ENCODE peak calls at places on chromosomes 3 and 15, in nine cellular contexts. O is progenitor cell of endocrine pancreas; Y is nephron progenitor cell; K is stomach; T is activated T-helper 9 cell treated with anti-CD3 and anti-CD28 coated beads, Interleukin-2, amount 50 U/mL, for 16 hours; M is GM12865; C is HS-5; Q is neural crest cell; I is NAMALWA. J is an unnamed sample.

GRCh38 chr3:51503007-51503406 is 3.2 kb upstream of the DCAF1 start:
- DNase-seq in T (no peak), O (no peak), M (no peak), Q (no peak), Y (no peak), C (no peak), K (no peak), I (no peak), J (no peak)

GRCh38 chr15:40988157-40988556 is 34.9 kb downstream of the CHAC1 start:
- DNase-seq in K (no peak), C (no peak), Y (no peak), O (no peak), I (no peak), M (no peak), Q (no peak), T (no peak), J (no peak)

GRCh38 chr3:32082727-32083126 is 23.7 kb upstream of the GPD1L start:
- DNase-seq in T (no peak), Q (no peak), M (no peak), Y (no peak), I (no peak), K (no peak), C (no peak), O (no peak), J (no peak)

GRCh38 chr3:29143151-29143550 is 137.7 kb upstream of the RBMS3 start:
- DNase-seq in T (no peak), Q (no peak), I (no peak), C (no peak), K (no peak), O (no peak), Y (no peak), M (no peak), J (no peak)

GRCh38 chr3:98892263-98892662 is 9.2 kb downstream of the DCBLD2 start:
- DNase-seq in K (no peak), M (no peak), Y (no peak), T (no peak), O (no peak), C (no peak), Q (no peak), I (no peak), J (no peak)

GRCh38 chr3:59771760-59772159 is 721.9 kb upstream of the CFAP20DC start:
- DNase-seq in Q (no peak), T (no peak), Y (peak), I (no peak), M (no peak), K (no peak), O (no peak), C (peak), J (no peak)

GRCh38 chr15:26421065-26421464 is 351.8 kb downstream of the GABRB3 start:
- DNase-seq in T (no peak), C (no peak), Y (no peak), I (no peak), O (no peak), K (no peak), M (no peak), Q (no peak), J (no peak)

GRCh38 chr15:78709263-78709882 is 68.4 kb upstream of the CHRNB4 start:
- DNase-seq in Y (peak), C (peak), M (peak), T (peak), K (peak), I (peak), Q (peak), O (peak), J (peak)

GRCh38 chr3:128050597-128050996 is 1.6 kb upstream of the SEC61A1 start:
- DNase-seq in K (no peak), I (no peak), C (no peak), Q (no peak), O (no peak), T (no peak), M (no peak), Y (no peak), J (no peak)

GRCh38 chr3:194100856-194101390 is 35.0 kb upstream of the HES1 start:
- DNase-seq in K (no peak), I (no peak), Q (no peak), C (no peak), Y (no peak), M (peak), O (no peak), T (no peak), J (no peak)

GRCh38 chr15:42401544-42402478 is 42.5 kb downstream of the CAPN3 start:
- DNase-seq in M (peak), Y (no peak), O (no peak), Q (no peak), I (peak), K (no peak), C (no peak), T (no peak), J (no peak)

GRCh38 chr3:73614385-73614784 is 10.4 kb downstream of the PDZRN3 start:
- DNase-seq in Q (no peak), Y (no peak), I (no peak), M (no peak), C (peak), T (no peak), K (no peak), O (no peak), J (peak)

GRCh38 chr3:29525254-29525881 is 244.5 kb downstream of the RBMS3 start:
- DNase-seq in C (no peak), K (peak), M (peak), O (no peak), Y (no peak), I (no peak), Q (no peak), T (no peak), J (peak)

GRCh38 chr3:129892857-129893615 is 475 bp downstream of the TMCC1 start:
- DNase-seq in T (peak), Q (peak), I (peak), C (no peak), K (no peak), Y (peak), M (peak), O (peak), J (no peak)

GRCh38 chr3:128385080-128385832 is 81.4 kb downstream of the DNAJB8 start:
- DNase-seq in T (no peak), M (no peak), K (peak), O (no peak), Y (no peak), C (no peak), I (no peak), Q (no peak), J (peak)

GRCh38 chr3:172622916-172623700 is 87.8 kb downstream of the NCEH1 start:
- DNase-seq in K (peak), C (peak), O (no peak), I (peak), Q (peak), Y (peak), M (peak), T (no peak), J (no peak)

GRCh38 chr3:42751609-42752008 is 21.4 kb downstream of the CCDC13 start:
- DNase-seq in I (no peak), C (no peak), K (peak), M (no peak), Y (no peak), O (no peak), Q (no peak), T (no peak), J (no peak)

GRCh38 chr3:71102111-71103039 is 481.2 kb downstream of the FOXP1 start:
- DNase-seq in K (no peak), I (no peak), T (no peak), Q (no peak), Y (no peak), O (no peak), C (peak), M (no peak), J (no peak)

GRCh38 chr3:9810357-9810726 is 280 bp downstream of the TTLL3 start:
- DNase-seq in M (no peak), K (no peak), T (no peak), Y (peak), I (no peak), O (no peak), Q (no peak), C (no peak), J (no peak)

GRCh38 chr15:101250931-101251829 is 668 bp downstream of the CHSY1 start:
- DNase-seq in M (peak), I (no peak), O (peak), Q (peak), T (peak), Y (peak), C (no peak), K (peak), J (no peak)

GRCh38 chr3:139928708-139929505 is 6.1 kb upstream of the CLSTN2 start:
- DNase-seq in O (no peak), T (no peak), C (no peak), Y (no peak), Q (no peak), M (no peak), I (no peak), K (no peak), J (no peak)

GRCh38 chr15:40787344-40787841 is 17.6 kb downstream of the C15orf62 start:
- DNase-seq in C (no peak), I (no peak), Y (no peak), Q (no peak), O (no peak), M (no peak), T (peak), K (peak), J (no peak)

GRCh38 chr15:57866149-57866736 is 159.7 kb downstream of the POLR2M start:
- DNase-seq in Q (peak), T (peak), Y (peak), C (peak), O (peak), M (peak), K (peak), I (peak), J (no peak)

GRCh38 chr3:124246949-124247348 is 255.0 kb upstream of the ROPN1 start:
- DNase-seq in T (no peak), Y (no peak), Q (no peak), O (no peak), K (no peak), M (peak), C (no peak), I (peak), J (no peak)

GRCh38 chr3:66073464-66074141 is 34.9 kb upstream of the MAGI1 start:
- DNase-seq in I (no peak), Q (no peak), T (no peak), O (no peak), K (peak), M (no peak), C (no peak), Y (no peak), J (no peak)

GRCh38 chr3:69712933-69713332 is 26.3 kb upstream of the MITF start:
- DNase-seq in I (no peak), Y (no peak), Q (no peak), C (no peak), T (no peak), M (no peak), O (no peak), K (no peak), J (no peak)

GRCh38 chr3:159726231-159726964 is 262.2 kb upstream of the IL12A start:
- DNase-seq in Q (no peak), K (no peak), Y (no peak), M (no peak), T (no peak), C (peak), O (no peak), I (no peak), J (no peak)

GRCh38 chr15:43775411-43775965 is 1.3 kb downstream of the ELL3 start:
- DNase-seq in Q (peak), O (no peak), M (no peak), C (no peak), I (peak), Y (no peak), T (no peak), K (peak), J (no peak)

GRCh38 chr3:48514431-48515227 is 10.7 kb upstream of the SHISA5 start:
- DNase-seq in Q (no peak), T (no peak), I (no peak), K (no peak), Y (no peak), C (no peak), M (peak), O (no peak), J (no peak)

GRCh38 chr15:27955087-27955486 is 144.0 kb downstream of the OCA2 start:
- DNase-seq in M (no peak), T (no peak), Q (no peak), O (no peak), Y (no peak), K (no peak), I (no peak), C (no peak), J (no peak)

GRCh38 chr3:157170861-157171260 is 10.9 kb upstream of the CCNL1 start:
- DNase-seq in O (no peak), K (no peak), M (no peak), Q (no peak), T (no peak), Y (no peak), C (no peak), I (peak), J (no peak)

GRCh38 chr3:113231827-113232253 is 20.5 kb downstream of the BOC start:
- DNase-seq in I (no peak), M (no peak), Q (no peak), O (no peak), C (peak), T (no peak), K (no peak), Y (no peak), J (no peak)

GRCh38 chr15:88375234-88375926 is 91.8 kb downstream of the MRPL46 start:
- DNase-seq in K (no peak), I (no peak), Q (no peak), C (peak), O (no peak), M (no peak), Y (no peak), T (no peak), J (no peak)

GRCh38 chr3:121531269-121531668 is 14.5 kb downstream of the POLQ start:
- DNase-seq in Q (no peak), M (no peak), Y (no peak), T (no peak), K (no peak), O (no peak), I (no peak), C (no peak), J (no peak)

GRCh38 chr3:187281191-187281714 is 10.3 kb downstream of the MASP1 start:
- DNase-seq in K (no peak), O (no peak), Q (no peak), T (no peak), Y (no peak), I (no peak), C (peak), M (no peak), J (no peak)